ENCODE peak calls at places on chromosome 19, in nine cellular contexts. C is stomach, M is choroid plexus epithelial cell, P is ascending aorta, S is mammary epithelial cell, Z is GM12865, F is astrocyte of the cerebellum, V is HFF-Myc, T is astrocyte. Y is an unnamed sample.

GRCh38 chr19:38556521-38557174 is 61.1 kb downstream of the MAP4K1 start:
- DNase-seq in P (no peak), V (no peak), T (no peak), S (peak), Z (peak), M (peak), C (no peak), F (no peak), Y (peak)

GRCh38 chr19:38145627-38146026 is 78.4 kb downstream of the DPF1 start:
- DNase-seq in Z (no peak), M (peak), F (no peak), S (no peak), T (no peak), P (no peak), V (no peak), C (no peak), Y (peak)

GRCh38 chr19:33486936-33487793 is 34.4 kb downstream of the PEPD start:
- DNase-seq in V (no peak), Z (no peak), C (no peak), T (no peak), M (no peak), F (no peak), S (no peak), P (no peak), Y (no peak)

GRCh38 chr19:52637718-52638585 is at the start of gene ZNF83:
- DNase-seq in C (peak), T (peak), Z (peak), P (peak), M (peak), S (peak), V (peak), F (peak), Y (peak)

GRCh38 chr19:16327501-16327900 is 2.9 kb downstream of the KLF2 start:
- DNase-seq in P (no peak), Z (no peak), C (no peak), V (no peak), M (no peak), T (no peak), F (no peak), S (no peak), Y (peak)

GRCh38 chr19:45677351-45678230 is 9.6 kb downstream of the GIPR start:
- DNase-seq in S (peak), F (peak), Z (peak), P (no peak), V (no peak), T (peak), M (peak), C (peak), Y (peak)

GRCh38 chr19:35247526-35248309 is 1.1 kb upstream of the LSR start:
- DNase-seq in S (peak), V (no peak), T (no peak), M (no peak), F (no peak), C (peak), Z (peak), P (no peak), Y (no peak)

GRCh38 chr19:5058456-5059190 is 89.7 kb downstream of the KDM4B start:
- DNase-seq in P (no peak), M (no peak), C (no peak), S (peak), Z (no peak), V (no peak), F (no peak), T (peak), Y (peak)

GRCh38 chr19:15551183-15552004 is 43.1 kb downstream of the CYP4F22 start:
- DNase-seq in F (no peak), M (no peak), Z (peak), T (no peak), C (peak), S (no peak), P (no peak), V (no peak), Y (peak)

GRCh38 chr19:32691291-32691951 is at the start of gene NUDT19:
- DNase-seq in P (peak), S (peak), C (peak), Z (peak), T (peak), M (peak), V (peak), F (no peak), Y (peak)

GRCh38 chr19:52343548-52343947 is 7.5 kb downstream of the ZNF610 start:
- DNase-seq in S (no peak), C (peak), V (no peak), P (no peak), Z (peak), F (no peak), T (peak), M (peak), Y (peak)

GRCh38 chr19:57802269-57802668 is 12.4 kb downstream of the ZNF552 start:
- DNase-seq in F (no peak), V (no peak), C (no peak), Z (peak), M (no peak), S (no peak), P (no peak), T (no peak), Y (no peak)

GRCh38 chr19:34309368-34310138 is 55.2 kb downstream of the GARRE1 start:
- DNase-seq in F (no peak), P (no peak), V (no peak), C (no peak), T (no peak), Z (no peak), M (no peak), S (no peak), Y (no peak)

GRCh38 chr19:5293607-5294089 is 47.0 kb downstream of the PTPRS start:
- DNase-seq in Z (no peak), S (no peak), F (no peak), C (peak), M (peak), T (peak), V (peak), P (no peak), Y (peak)

GRCh38 chr19:15464394-15465385 is at the start of gene RASAL3:
- DNase-seq in S (no peak), M (no peak), T (no peak), V (no peak), C (no peak), P (no peak), F (no peak), Z (peak), Y (peak)

GRCh38 chr19:44794610-44795009 is 14.3 kb upstream of the BCAM start:
- DNase-seq in M (no peak), C (no peak), S (no peak), F (no peak), Z (no peak), V (no peak), P (no peak), T (no peak), Y (no peak)

GRCh38 chr19:5131031-5131865 is 162.3 kb downstream of the KDM4B start:
- DNase-seq in P (no peak), V (no peak), S (no peak), M (no peak), C (no peak), F (no peak), Z (peak), T (no peak), Y (no peak)

GRCh38 chr19:46009530-46010510 is 13.0 kb downstream of the PGLYRP1 start:
- DNase-seq in T (peak), C (peak), F (peak), V (peak), M (peak), Z (peak), P (no peak), S (peak), Y (peak)

GRCh38 chr19:46006411-46006810 is 11.1 kb downstream of the CCDC61 start:
- DNase-seq in V (no peak), Z (no peak), C (no peak), F (no peak), T (no peak), M (no peak), P (no peak), S (no peak), Y (no peak)

GRCh38 chr19:46402725-46403124 is 10.6 kb downstream of the CCDC8 start:
- DNase-seq in T (no peak), F (no peak), P (no peak), S (no peak), V (no peak), M (no peak), C (no peak), Z (no peak), Y (no peak)

GRCh38 chr19:39878398-39878797 is 32.2 kb upstream of the FBL start:
- DNase-seq in C (no peak), Z (no peak), S (no peak), T (no peak), P (no peak), V (no peak), M (no peak), F (no peak), Y (no peak)

GRCh38 chr19:47142779-47143178 is 12.1 kb downstream of the SAE1 start:
- DNase-seq in F (no peak), S (peak), V (no peak), C (no peak), P (no peak), T (no peak), Z (no peak), M (no peak), Y (no peak)

GRCh38 chr19:57633832-57634131 is 814 bp downstream of the ZNF211 start:
- DNase-seq in T (no peak), M (no peak), F (no peak), S (no peak), C (no peak), Z (no peak), V (no peak), P (no peak), Y (no peak)

GRCh38 chr19:3210347-3211017 is 14.0 kb upstream of the CELF5 start:
- DNase-seq in Z (peak), P (no peak), M (peak), F (no peak), T (no peak), S (peak), V (peak), C (peak), Y (peak)

GRCh38 chr19:27892500-27892899 is 1320.5 kb downstream of the UQCRFS1 start:
- DNase-seq in T (no peak), P (no peak), C (no peak), Z (no peak), M (no peak), S (no peak), V (no peak), F (no peak), Y (no peak)

GRCh38 chr19:33403973-33404304 is 30.4 kb downstream of the CEBPG start:
- DNase-seq in V (no peak), T (no peak), M (no peak), C (no peak), Z (no peak), S (no peak), F (no peak), P (no peak), Y (no peak)

GRCh38 chr19:9917322-9917721 is 19.0 kb downstream of the OLFM2 start:
- DNase-seq in S (peak), M (peak), V (no peak), P (no peak), T (no peak), F (no peak), Z (peak), C (peak), Y (peak)

GRCh38 chr19:39372047-39372802 is 18.7 kb downstream of the PAF1 start:
- DNase-seq in F (peak), Z (no peak), T (peak), C (peak), P (peak), V (peak), M (peak), S (peak), Y (peak)

GRCh38 chr19:32928806-32929205 is 43.0 kb downstream of the CEP89 start:
- DNase-seq in S (no peak), M (peak), F (no peak), V (no peak), Z (no peak), C (no peak), P (no peak), T (no peak), Y (no peak)

GRCh38 chr19:9791552-9792181 is 23.1 kb upstream of the ZNF846 start:
- DNase-seq in S (peak), P (peak), T (peak), V (peak), C (peak), F (peak), M (peak), Z (peak), Y (peak)

GRCh38 chr19:41436664-41436951 is 3.1 kb downstream of the DMAC2 start:
- DNase-seq in T (no peak), Z (no peak), V (no peak), F (no peak), C (no peak), S (no peak), M (no peak), P (no peak), Y (no peak)

GRCh38 chr19:56917998-56918397 is 77.5 kb upstream of the PEG3 start:
- DNase-seq in P (no peak), T (no peak), M (no peak), V (no peak), C (no peak), S (no peak), Z (no peak), F (no peak), Y (no peak)

GRCh38 chr19:28468701-28469459 is 744.1 kb downstream of the UQCRFS1 start:
- DNase-seq in V (no peak), T (peak), M (peak), S (no peak), C (no peak), Z (peak), P (no peak), F (no peak), Y (peak)

GRCh38 chr19:48685583-48685982 is 10.2 kb upstream of the FUT2 start:
- DNase-seq in S (peak), M (no peak), P (no peak), T (no peak), F (no peak), V (no peak), C (no peak), Z (no peak), Y (no peak)

GRCh38 chr19:48341515-48342413 is 16.4 kb downstream of the EMP3 start:
- DNase-seq in V (no peak), S (no peak), M (no peak), F (no peak), Z (no peak), P (no peak), T (no peak), C (no peak), Y (no peak)

GRCh38 chr19:2636897-2637683 is 65.4 kb downstream of the GNG7 start:
- DNase-seq in T (no peak), Z (peak), C (peak), V (no peak), P (no peak), F (no peak), S (no peak), M (peak), Y (peak)

GRCh38 chr19:28977826-28978225 is 235.1 kb downstream of the UQCRFS1 start:
- DNase-seq in C (no peak), S (no peak), M (no peak), F (no peak), P (no peak), V (no peak), Z (no peak), T (no peak), Y (no peak)

GRCh38 chr19:31258211-31259052 is 90.8 kb downstream of the TSHZ3 start:
- DNase-seq in F (no peak), Z (no peak), V (no peak), M (no peak), S (no peak), C (peak), P (no peak), T (no peak), Y (no peak)
- H3K4me3 ChIP-seq in F (no peak), Z (no peak), V (no peak), M (no peak), S (no peak), C (no peak), P (no peak), T (no peak), Y (no peak)

GRCh38 chr19:12611361-12611699 is 610 bp downstream of the ZNF791 start:
- DNase-seq in M (peak), T (peak), V (peak), F (peak), C (peak), Z (no peak), S (peak), P (peak), Y (peak)

GRCh38 chr19:12606796-12607195 is 3.8 kb downstream of the ZNF490 start:
- DNase-seq in V (no peak), S (peak), M (no peak), P (no peak), F (no peak), T (no peak), C (no peak), Z (no peak), Y (no peak)

GRCh38 chr19:12610540-12611360 is at the start of the genes ZNF490 and ZNF791:
- DNase-seq in M (peak), P (peak), Z (peak), C (peak), V (peak), T (peak), S (peak), F (peak), Y (peak)
- TF ChIP-seq CTCF in M (peak), P (no peak), Z (no peak), C (no peak), V (no peak), T (no peak), S (no peak), F (peak), Y (no peak)

DNA sequence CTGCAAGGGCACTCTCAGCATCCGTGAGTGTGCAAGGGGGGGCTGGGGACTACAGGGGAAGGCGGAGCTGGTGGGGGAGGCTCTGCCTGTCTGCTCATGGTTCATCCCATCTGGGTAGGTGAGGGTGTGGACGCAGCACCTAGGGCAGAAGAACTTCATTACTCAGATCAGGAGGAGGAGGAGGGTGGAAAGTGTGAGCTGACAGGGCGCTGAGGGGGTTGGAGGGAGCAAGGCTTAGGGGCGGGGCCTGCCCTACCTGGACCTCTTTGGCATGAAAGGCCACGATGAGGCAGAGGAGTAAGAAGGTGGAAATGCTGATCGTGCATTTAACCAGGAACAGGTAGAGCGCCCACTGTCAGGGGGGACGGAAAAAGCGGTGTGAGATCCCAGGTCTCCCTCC is 4.5 kb downstream of the KCNN4 start:
- DNase-seq in T (no peak), M (no peak), C (no peak), Z (peak), V (no peak), F (no peak), P (no peak), S (no peak), Y (no peak)
- H3K4me3 ChIP-seq in T (no peak), M (no peak), C (no peak), Z (no peak), V (no peak), F (no peak), P (no peak), S (no peak), Y (no peak)

GRCh38 chr19:6354098-6354674 is 7.1 kb upstream of the CLPP start:
- DNase-seq in Z (no peak), M (peak), P (no peak), S (no peak), F (no peak), V (no peak), C (no peak), T (no peak), Y (peak)
- TF ChIP-seq CTCF in Z (no peak), M (peak), P (peak), S (peak), F (peak), V (peak), C (no peak), T (peak), Y (peak)

DNA sequence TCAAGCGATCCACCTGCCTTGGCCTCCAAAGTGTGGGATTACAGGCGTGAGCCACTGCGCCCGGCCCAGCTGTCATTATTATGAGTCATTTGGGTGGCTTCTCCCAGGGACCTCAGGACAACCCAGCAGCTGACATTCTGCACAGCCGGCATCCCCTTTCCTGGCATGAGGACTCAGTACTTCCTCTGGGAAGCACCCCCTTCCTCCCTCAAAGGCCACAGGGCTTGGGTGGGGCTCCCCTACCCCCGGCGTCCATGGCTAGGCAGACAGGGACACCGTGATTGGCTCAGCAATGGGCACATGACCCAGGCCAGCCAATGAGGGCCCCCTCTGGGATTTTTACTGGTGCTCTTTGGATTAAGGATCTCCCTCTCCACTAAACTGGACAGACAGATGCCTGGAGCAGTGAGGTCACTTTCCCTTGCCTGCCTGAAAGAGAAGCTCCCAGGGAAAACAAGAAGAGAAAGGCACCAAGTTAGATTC is 6.0 kb downstream of the KANK2 start:
- DNase-seq in T (peak), F (no peak), P (peak), C (peak), S (peak), M (peak), Z (peak), V (no peak), Y (peak)
- H3K4me3 ChIP-seq in T (no peak), F (no peak), P (peak), C (no peak), S (no peak), M (no peak), Z (no peak), V (no peak), Y (no peak)

GRCh38 chr19:18605196-18605545 is 1.4 kb downstream of the CRLF1 start:
- DNase-seq in Z (no peak), S (no peak), C (no peak), P (no peak), T (no peak), V (no peak), M (no peak), F (no peak), Y (no peak)

GRCh38 chr19:18601875-18602274 is 4.7 kb downstream of the CRLF1 start:
- DNase-seq in C (no peak), V (no peak), T (no peak), F (no peak), P (no peak), Z (no peak), M (no peak), S (no peak), Y (no peak)

GRCh38 chr19:18604820-18605159 is 1.8 kb downstream of the CRLF1 start:
- DNase-seq in V (no peak), M (no peak), P (no peak), C (no peak), S (no peak), Z (no peak), T (no peak), F (no peak), Y (no peak)

GRCh38 chr19:18603958-18604819 is 2.4 kb downstream of the CRLF1 start:
- DNase-seq in M (no peak), V (no peak), Z (no peak), C (no peak), P (no peak), T (no peak), F (no peak), S (no peak), Y (no peak)

GRCh38 chr19:18603255-18603957 is 3.2 kb downstream of the CRLF1 start:
- DNase-seq in F (no peak), C (no peak), V (no peak), P (no peak), Z (peak), M (peak), T (no peak), S (no peak), Y (peak)
- TF ChIP-seq CTCF in F (peak), C (no peak), V (no peak), P (peak), Z (peak), M (peak), T (no peak), S (no peak), Y (peak)

DNA sequence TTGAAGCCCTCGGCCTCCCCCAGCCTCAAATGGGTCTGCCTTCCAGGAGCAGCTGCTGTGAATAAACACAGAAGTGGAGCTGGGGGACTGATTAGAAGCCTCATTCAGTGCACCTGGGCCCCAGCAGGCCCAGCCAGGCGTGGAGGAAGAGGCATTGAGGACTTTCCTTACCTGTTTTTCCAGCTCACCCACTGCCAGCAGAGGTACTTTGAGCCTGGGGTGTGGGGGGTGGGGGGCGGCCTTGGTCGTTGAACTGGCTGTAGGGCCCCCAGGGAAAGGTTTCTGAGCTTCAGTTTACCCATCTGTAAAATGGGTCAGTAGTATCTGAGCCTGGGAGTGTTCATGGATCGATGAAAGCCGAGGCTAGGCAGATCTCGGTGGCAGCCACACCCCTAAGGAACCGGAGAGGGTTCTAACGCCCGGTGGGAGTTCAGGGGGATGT is 1.5 kb downstream of the CERS4 start:
- DNase-seq in T (no peak), P (no peak), V (no peak), C (no peak), Z (peak), M (no peak), S (no peak), F (no peak), Y (no peak)
- H3K4me3 ChIP-seq in T (no peak), P (peak), V (no peak), C (peak), Z (peak), M (no peak), S (no peak), F (no peak), Y (peak)

DNA sequence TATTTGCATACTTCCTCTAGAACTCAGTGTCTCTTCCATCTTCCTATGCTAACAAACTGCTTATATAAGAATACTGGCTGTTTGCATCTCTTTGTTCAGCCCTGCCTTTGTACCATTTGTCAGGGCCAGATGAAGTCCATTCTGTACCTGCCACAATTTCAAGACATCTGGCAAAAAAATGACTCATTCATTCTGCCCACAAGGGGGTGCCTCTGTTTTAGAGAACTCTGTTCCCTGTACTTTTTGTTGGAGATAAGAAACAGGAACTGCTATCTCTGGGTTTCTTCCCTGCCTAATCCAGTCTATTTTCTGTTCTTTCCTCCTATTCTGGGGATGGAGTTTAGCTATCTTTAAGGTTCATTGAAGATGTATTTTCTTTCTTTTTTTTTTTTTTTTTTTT is 23.0 kb downstream of the ZNF568 start:
- DNase-seq in C (no peak), M (peak), Z (no peak), S (no peak), V (no peak), P (no peak), F (no peak), T (peak), Y (no peak)
- TF ChIP-seq CTCF in C (no peak), M (peak), Z (no peak), S (no peak), V (no peak), P (no peak), F (no peak), T (no peak), Y (no peak)

Y was measured in fibroblast of pulmonary artery.